ENCODE peak calls at places on chromosomes 7 and 10, in seven cellular contexts. P, R, E, W, A, G and B are unnamed samples.

GRCh38 chr7:112945046-112945445 is 141.6 kb downstream of the GPR85 start:
- DNase-seq in P (no peak), R (no peak), E (no peak), W (no peak), A (no peak), G (no peak), B (no peak)

GRCh38 chr10:131982796-131983195 is 1.1 kb upstream of the BNIP3 start:
- DNase-seq in P (no peak), R (no peak), E (no peak), W (no peak), A (no peak), G (no peak), B (no peak)

GRCh38 chr7:979886-980571 is 3.0 kb upstream of the CYP2W1 start:
- DNase-seq in P (no peak), R (no peak), E (no peak), W (no peak), A (no peak), G (no peak), B (no peak)

GRCh38 chr7:125253454-125254182 is 324.0 kb upstream of the POT1 start:
- DNase-seq in P (no peak), R (peak), E (no peak), W (no peak), A (no peak), G (peak), B (no peak)

GRCh38 chr7:158613481-158613880 is 25.9 kb upstream of the PTPRN2 start:
- DNase-seq in P (no peak), R (no peak), E (no peak), W (no peak), A (no peak), G (no peak), B (no peak)

GRCh38 chr7:155427411-155428038 is 30.4 kb upstream of the EN2 start:
- DNase-seq in P (no peak), R (no peak), E (no peak), W (no peak), A (no peak), G (no peak), B (no peak)

GRCh38 chr7:143906176-143906575 is 4.2 kb upstream of the TCAF1 start:
- DNase-seq in P (no peak), R (no peak), E (no peak), W (no peak), A (no peak), G (peak), B (no peak)

GRCh38 chr10:106740-107139 is 28.5 kb upstream of the ZMYND11 start:
- DNase-seq in P (no peak), R (no peak), E (no peak), W (no peak), A (no peak), G (no peak), B (no peak)

GRCh38 chr10:34537629-34538231 is 277.4 kb downstream of the PARD3 start:
- DNase-seq in P (no peak), R (no peak), E (no peak), W (no peak), A (no peak), G (no peak), B (no peak)

GRCh38 chr10:110447886-110448285 is 49.8 kb upstream of the DUSP5 start:
- DNase-seq in P (no peak), R (no peak), E (no peak), W (peak), A (no peak), G (no peak), B (peak)

GRCh38 chr7:137282043-137282442 is 61.5 kb downstream of the PTN start:
- DNase-seq in P (no peak), R (no peak), E (no peak), W (no peak), A (peak), G (no peak), B (no peak)

GRCh38 chr10:56178210-56178609 is 182.8 kb downstream of the ZWINT start:
- DNase-seq in P (no peak), R (peak), E (no peak), W (peak), A (no peak), G (peak), B (no peak)

GRCh38 chr10:17652585-17652984 is 8.6 kb downstream of the STAM start:
- DNase-seq in P (no peak), R (no peak), E (no peak), W (no peak), A (no peak), G (no peak), B (no peak)

GRCh38 chr7:46385662-46386309 is 464.7 kb upstream of the IGFBP3 start:
- DNase-seq in P (peak), R (peak), E (no peak), W (peak), A (peak), G (no peak), B (no peak)

GRCh38 chr7:51366930-51367613 is 50.5 kb upstream of the COBL start:
- DNase-seq in P (no peak), R (peak), E (peak), W (peak), A (peak), G (peak), B (peak)

GRCh38 chr7:149769915-149770314 is 3.5 kb downstream of the ZNF467 start:
- DNase-seq in P (no peak), R (no peak), E (no peak), W (no peak), A (no peak), G (no peak), B (no peak)

GRCh38 chr10:118800920-118801319 is 46.1 kb upstream of the CACUL1 start:
- DNase-seq in P (no peak), R (peak), E (peak), W (no peak), A (peak), G (peak), B (no peak)

GRCh38 chr7:3805151-3805550 is 504.1 kb downstream of the SDK1 start:
- DNase-seq in P (no peak), R (peak), E (no peak), W (peak), A (no peak), G (no peak), B (no peak)

GRCh38 chr7:23226841-23227450 is 19.6 kb upstream of the GPNMB start:
- DNase-seq in P (no peak), R (no peak), E (no peak), W (no peak), A (no peak), G (no peak), B (no peak)

GRCh38 chr7:24979470-24979862 is 512 bp downstream of the OSBPL3 start:
- DNase-seq in P (peak), R (peak), E (peak), W (peak), A (peak), G (peak), B (no peak)

GRCh38 chr7:23490357-23491131 is 20.3 kb upstream of the IGF2BP3 start:
- DNase-seq in P (no peak), R (no peak), E (no peak), W (no peak), A (peak), G (no peak), B (peak)

GRCh38 chr10:28806951-28807759 is 129.8 kb downstream of the BAMBI start:
- DNase-seq in P (no peak), R (no peak), E (no peak), W (no peak), A (no peak), G (peak), B (no peak)

GRCh38 chr7:30062587-30062986 is 34.4 kb downstream of the PLEKHA8 start:
- DNase-seq in P (no peak), R (peak), E (no peak), W (peak), A (peak), G (peak), B (peak)

GRCh38 chr10:9999627-10000026 is 1018.0 kb upstream of the CELF2 start:
- DNase-seq in P (no peak), R (no peak), E (no peak), W (no peak), A (no peak), G (no peak), B (no peak)

GRCh38 chr7:151404216-151405011 is 5.4 kb downstream of the WDR86 start:
- DNase-seq in P (no peak), R (no peak), E (no peak), W (peak), A (peak), G (no peak), B (no peak)

GRCh38 chr7:42964849-42965805 is 33.0 kb downstream of the MRPL32 start:
- DNase-seq in P (no peak), R (no peak), E (no peak), W (no peak), A (peak), G (peak), B (no peak)

GRCh38 chr10:70487824-70488223 is 9.3 kb downstream of the PALD1 start:
- DNase-seq in P (no peak), R (no peak), E (no peak), W (no peak), A (no peak), G (no peak), B (no peak)

GRCh38 chr10:42875792-42876191 is 93.2 kb downstream of the BMS1 start:
- DNase-seq in P (no peak), R (peak), E (peak), W (no peak), A (peak), G (no peak), B (no peak)

GRCh38 chr10:118522791-118523498 is 72.5 kb downstream of the PRLHR start:
- DNase-seq in P (no peak), R (peak), E (no peak), W (peak), A (peak), G (no peak), B (no peak)

GRCh38 chr7:92135100-92135429 is 788 bp upstream of the CYP51A1 start:
- DNase-seq in P (no peak), R (peak), E (peak), W (peak), A (peak), G (peak), B (peak)

GRCh38 chr10:50809596-50809995 is 69.9 kb downstream of the ASAH2B start:
- DNase-seq in P (no peak), R (peak), E (no peak), W (peak), A (peak), G (no peak), B (no peak)

GRCh38 chr7:137978464-137979237 is 23.2 kb downstream of the CREB3L2 start:
- DNase-seq in P (peak), R (peak), E (no peak), W (peak), A (peak), G (no peak), B (no peak)

GRCh38 chr10:35711615-35712411 is 69.7 kb upstream of the FZD8 start:
- DNase-seq in P (no peak), R (no peak), E (no peak), W (no peak), A (no peak), G (no peak), B (no peak)